ENCODE peak calls at places on chromosomes 11 and 22, in eight cellular contexts. V is mammary epithelial cell, A is fibroblast of lung, W is endothelial cell of umbilical vein, T is neuronal stem cell, Z is neural progenitor cell, N is H1, O is kidney. M is an unnamed sample.

GRCh38 chr11:70005107-70005818 is 72.9 kb upstream of the ANO1 start:
- DNase-seq in T (no peak), Z (no peak), A (peak; percentile 76), V (no peak), N (no peak), O (no peak), W (no peak), M (peak; percentile 80)

GRCh38 chr11:96155627-96156378 is 187.2 kb downstream of the MAML2 start:
- DNase-seq in T (no peak), A (peak; percentile 94), N (no peak), O (peak; percentile 95), W (peak; percentile 92), Z (peak; percentile 18), V (peak; percentile 93), M (peak; percentile 93)

GRCh38 chr11:83691387-83692088 is 405.4 kb upstream of the CCDC90B start:
- DNase-seq in V (no peak), W (peak; percentile 1), A (peak; percentile 54), T (no peak), O (no peak), N (no peak), Z (no peak), M (no peak)

GRCh38 chr11:64774144-64774543 is 4.2 kb downstream of the SF1 start:
- DNase-seq in V (no peak), Z (no peak), N (no peak), W (no peak), T (no peak), A (no peak), O (no peak), M (no peak)

GRCh38 chr11:31813961-31814868 is 3.1 kb upstream of the PAX6 start:
- DNase-seq in O (no peak), A (no peak), T (no peak), N (peak; percentile 73), V (no peak), W (no peak), Z (peak; percentile 63), M (no peak)

GRCh38 chr11:57330029-57330428 is 5.3 kb upstream of the TNKS1BP1 start:
- DNase-seq in A (no peak), T (no peak), O (no peak), Z (no peak), W (no peak), V (no peak), N (no peak), M (no peak)

GRCh38 chr11:32087602-32088001 is 3.3 kb upstream of the RCN1 start:
- DNase-seq in N (no peak), O (no peak), W (no peak), Z (no peak), A (peak; percentile 82), T (no peak), V (peak; percentile 58), M (peak; percentile 65)

GRCh38 chr11:134272381-134273316 is 3.5 kb upstream of the GLB1L3 start:
- DNase-seq in Z (peak; percentile 42), A (peak; percentile 83), T (no peak), O (no peak), W (no peak), V (no peak), N (peak; percentile 69), M (peak; percentile 55)

GRCh38 chr11:28922351-28922981 is 814.3 kb downstream of the METTL15 start:
- DNase-seq in T (no peak), W (no peak), O (no peak), V (no peak), A (no peak), N (no peak), Z (no peak), M (no peak)

GRCh38 chr11:94794287-94795168 is 26.4 kb downstream of the AMOTL1 start:
- DNase-seq in A (peak; percentile 93), V (peak; percentile 86), O (peak; percentile 81), N (no peak), Z (no peak), W (peak; percentile 93), T (no peak), M (peak; percentile 88)

DNA sequence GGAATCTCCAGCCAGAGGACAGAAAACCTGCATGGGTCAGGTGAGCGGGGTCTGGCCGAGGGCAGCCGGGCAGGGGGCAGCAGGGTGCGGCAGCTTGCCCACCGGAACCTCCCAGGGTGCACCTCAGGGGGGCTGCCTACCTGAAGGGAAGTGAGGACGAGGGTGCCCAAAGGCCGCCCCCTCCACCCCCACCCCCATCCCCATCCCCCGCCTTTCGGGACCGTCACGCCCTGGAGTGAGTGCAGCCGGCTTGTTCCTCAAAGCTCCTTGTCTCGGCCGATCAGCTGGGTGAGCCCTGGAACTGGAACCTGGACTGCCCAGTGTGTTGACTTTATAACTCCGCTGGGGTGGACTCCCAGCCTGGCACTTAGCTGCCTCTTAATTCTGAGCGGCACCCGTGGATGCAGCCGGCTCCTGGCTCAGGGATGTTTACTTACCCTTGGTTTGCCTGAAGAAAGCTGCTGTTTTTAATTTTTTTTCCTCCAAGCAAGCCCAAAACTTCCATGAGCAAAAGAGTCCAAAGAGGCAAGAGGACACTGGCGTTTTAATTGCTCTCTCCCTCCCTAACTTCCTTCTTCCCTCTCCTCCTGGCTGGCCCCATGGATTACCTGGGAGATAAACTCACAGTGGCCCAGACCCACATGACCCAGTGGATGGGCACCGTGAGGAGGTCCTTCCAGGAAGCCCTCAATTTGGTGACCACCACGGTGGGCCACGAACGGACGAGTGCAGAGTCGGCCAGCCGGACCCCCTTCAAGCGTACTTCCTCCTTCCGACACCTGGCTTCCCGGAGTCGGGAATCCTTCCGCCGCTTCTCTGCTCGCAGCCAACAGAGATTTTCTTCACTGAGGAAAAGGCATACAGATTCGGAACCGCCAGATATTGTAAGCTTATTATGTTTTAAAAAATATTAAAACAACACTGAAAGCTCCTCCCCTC is 87.8 kb upstream of the CRYBB3 start:
- DNase-seq in Z (no peak), V (no peak), W (peak; percentile 27), O (peak; percentile 86), T (no peak), A (no peak), N (no peak), M (peak; percentile 7)
- H3K4me1 ChIP-seq in Z (peaks cover 22% of the 10 kb centered on the region), V (peaks cover 53% of the 10 kb centered on the region), W (peaks cover 42% of the 10 kb centered on the region), O (peaks cover 29% of the 10 kb centered on the region), T (peaks cover 24% of the 10 kb centered on the region), A (peaks cover 2% of the 10 kb centered on the region), N (peaks cover 19% of the 10 kb centered on the region), M (peaks cover 15% of the 10 kb centered on the region)

DNA sequence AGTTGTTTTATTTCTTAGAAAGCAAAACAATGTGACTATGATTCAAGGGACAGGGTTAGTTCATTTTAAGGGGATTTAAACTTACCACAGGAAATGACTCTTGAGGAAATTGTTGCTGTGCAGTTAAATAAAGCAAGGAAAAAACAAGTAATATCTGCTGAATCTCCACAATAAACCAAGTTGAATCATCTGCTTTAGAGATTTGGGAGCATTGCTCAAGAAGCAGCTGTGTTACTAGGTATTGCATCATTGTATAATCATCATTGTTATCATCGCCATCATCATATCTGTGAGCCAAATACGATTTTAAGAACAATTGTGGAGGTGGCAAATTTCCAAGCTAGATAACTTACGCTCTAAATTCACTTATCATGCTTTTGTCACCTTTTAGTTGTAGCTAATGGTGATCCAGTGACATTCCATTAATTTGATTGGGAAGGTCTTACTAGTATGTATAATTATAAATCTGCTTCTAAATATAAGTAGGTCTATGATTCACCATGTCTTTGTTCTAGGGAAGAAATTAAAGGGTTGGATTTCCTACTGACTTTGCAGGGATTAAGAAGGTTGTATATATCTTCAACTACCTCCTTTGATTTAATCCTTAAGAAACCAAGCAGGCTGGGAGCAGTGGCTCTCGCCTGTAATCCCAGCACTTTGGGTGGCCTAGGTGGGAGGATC is 19.9 kb downstream of the MMP10 start:
- DNase-seq in N (no peak), T (no peak), Z (no peak), W (peak; percentile 96), O (no peak), V (peak; percentile 97), A (peak; percentile 96), M (peak; percentile 91)
- H3K9ac ChIP-seq in N (no peak overlapping the region), T (no peak overlapping the region), Z (no peak overlapping the region), W (peak overlapping the region; percentile 35), O (no peak overlapping the region), V (no peak overlapping the region), A (no peak overlapping the region), M (no peak overlapping the region)

GRCh38 chr11:16607675-16608644 is 130.5 kb upstream of the C11orf58 start:
- DNase-seq in V (peak; percentile 88), Z (peak; percentile 90), O (peak; percentile 84), T (peak; percentile 88), A (peak; percentile 68), N (no peak), W (peak; percentile 21), M (peak; percentile 86)
- H3K4me3 ChIP-seq in V (peak overlapping the region; percentile 65), Z (peak overlapping the region; percentile 89), O (peak overlapping the region; percentile 93), T (peak overlapping the region; percentile 90), A (peak overlapping the region; percentile 84), N (peak overlapping the region; percentile 72), W (peak overlapping the region; percentile 56), M (peak overlapping the region; percentile 80)

GRCh38 chr11:1860108-1860507 is 7.2 kb downstream of the LSP1 start:
- DNase-seq in Z (no peak), N (no peak), O (no peak), A (no peak), T (no peak), V (no peak), W (no peak), M (no peak)

GRCh38 chr11:1856306-1857005 is 3.6 kb downstream of the LSP1 start:
- DNase-seq in Z (no peak), V (no peak), O (peak; percentile 63), N (no peak), T (no peak), A (no peak), W (no peak), M (no peak)

GRCh38 chr11:1857064-1857463 is 4.2 kb downstream of the LSP1 start:
- DNase-seq in A (no peak), N (no peak), W (no peak), O (peak; percentile 59), T (no peak), V (no peak), Z (no peak), M (no peak)

GRCh38 chr11:1858154-1858553 is 5.3 kb downstream of the LSP1 start:
- DNase-seq in N (no peak), Z (no peak), T (no peak), V (no peak), W (no peak), A (no peak), O (peak; percentile 54), M (no peak)

DNA sequence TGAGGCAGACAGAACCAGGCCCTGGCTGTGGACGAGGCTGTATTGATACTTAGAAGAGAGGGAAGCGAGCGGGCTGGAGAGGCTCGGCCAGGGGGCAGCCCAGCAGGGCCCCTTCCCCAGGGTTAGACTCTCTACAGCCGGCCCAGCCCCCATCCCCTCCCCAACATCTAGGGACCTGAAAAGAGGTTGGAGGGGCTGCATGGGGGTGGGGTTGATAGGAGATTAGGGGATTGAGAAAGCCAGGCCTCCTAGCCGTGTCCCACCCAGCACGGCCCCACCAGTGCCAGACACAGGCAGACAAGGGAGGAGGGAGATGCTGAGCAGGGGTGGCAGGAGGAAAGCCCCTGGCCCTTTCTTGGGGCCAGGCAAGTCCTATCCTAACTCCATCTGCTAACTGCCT is 5.7 kb downstream of the LSP1 start:
- DNase-seq in V (no peak), A (no peak), W (no peak), O (peak; percentile 47), N (no peak), T (no peak), Z (no peak), M (no peak)
- H3K4me1 ChIP-seq in V (peaks cover 11% of the 10 kb centered on the region), A (peaks cover 3% of the 10 kb centered on the region), W (peaks cover 6% of the 10 kb centered on the region), O (peaks cover 5% of the 10 kb centered on the region), N (peaks cover 3% of the 10 kb centered on the region), T (peaks cover 4% of the 10 kb centered on the region), Z (peaks cover 8% of the 10 kb centered on the region), M (peaks cover 9% of the 10 kb centered on the region)